ENCODE peak calls at places on chromosomes 7 and 10, in six cellular contexts. I, X, B, A, Y and L are unnamed samples.

GRCh38 chr7:158003441-158004122 is 584.0 kb downstream of the PTPRN2 start:
- DNase-seq in A (no peak), Y (no peak), B (no peak), X (no peak), I (no peak), L (peak)

GRCh38 chr10:3783313-3783689 is 1.7 kb downstream of the KLF6 start:
- DNase-seq in Y (peak), X (peak), I (no peak), A (peak), B (peak), L (no peak)

GRCh38 chr10:43371418-43371817 is at the start of gene FXYD4:
- DNase-seq in B (no peak), Y (no peak), A (no peak), X (no peak), I (no peak), L (no peak)

GRCh38 chr7:128381161-128381821 is 19.8 kb upstream of the PRRT4 start:
- DNase-seq in A (no peak), I (no peak), Y (no peak), B (peak), X (peak), L (no peak)

GRCh38 chr7:125820495-125820894 is 890.9 kb upstream of the POT1 start:
- DNase-seq in X (no peak), A (no peak), I (no peak), Y (no peak), B (no peak), L (no peak)

GRCh38 chr7:156603004-156603403 is 37.6 kb upstream of the RNF32 start:
- DNase-seq in I (no peak), X (no peak), Y (no peak), A (no peak), B (no peak), L (no peak)

GRCh38 chr7:155489862-155490696 is 32.1 kb downstream of the EN2 start:
- DNase-seq in I (no peak), A (no peak), B (no peak), Y (no peak), X (no peak), L (no peak)

GRCh38 chr10:103688451-103688850 is 166.9 kb downstream of the SH3PXD2A start:
- DNase-seq in B (no peak), A (no peak), I (no peak), Y (no peak), X (peak), L (no peak)

GRCh38 chr7:109226699-109227098 is 657.0 kb downstream of the DNAJB9 start:
- DNase-seq in I (no peak), A (no peak), Y (no peak), B (no peak), X (no peak), L (no peak)

GRCh38 chr7:96297873-96298272 is 24.0 kb downstream of the SLC25A13 start:
- DNase-seq in A (no peak), X (no peak), I (no peak), B (no peak), Y (no peak), L (no peak)